ENCODE peak calls at places on chromosomes 5 and 9, in six cellular contexts. A is GM12878, D is HepG2, M is GM12891, H is H1, B is K562. G is an unnamed sample.

GRCh38 chr5:150589791-150590601 is 50.5 kb upstream of the SYNPO start:
- DNase-seq in A (peak), D (peak), M (no peak), H (no peak), B (peak), G (no peak)

GRCh38 chr5:1757511-1757910 is 42.1 kb downstream of the MRPL36 start:
- DNase-seq in A (no peak), D (no peak), M (no peak), H (peak), B (no peak), G (no peak)

GRCh38 chr9:137229903-137230719 is 590 bp upstream of the SLC34A3 start:
- DNase-seq in A (no peak), D (no peak), M (no peak), H (no peak), B (no peak), G (no peak)

GRCh38 chr9:4389003-4389402 is 89.1 kb upstream of the GLIS3 start:
- DNase-seq in A (no peak), D (no peak), M (no peak), H (no peak), B (no peak), G (no peak)

GRCh38 chr9:124602204-124602603 is 95.0 kb upstream of the NR5A1 start:
- DNase-seq in A (no peak), D (peak), M (no peak), H (no peak), B (no peak), G (no peak)

GRCh38 chr9:107161338-107161737 is 121.7 kb upstream of the RAD23B start:
- DNase-seq in A (no peak), D (peak), M (no peak), H (no peak), B (peak), G (no peak)

GRCh38 chr5:149224282-149224681 is 47.4 kb upstream of the AFAP1L1 start:
- DNase-seq in A (no peak), D (no peak), M (no peak), H (no peak), B (no peak), G (no peak)

GRCh38 chr9:92774274-92774673 is 9.6 kb upstream of the BICD2 start:
- DNase-seq in A (no peak), D (no peak), M (no peak), H (no peak), B (no peak), G (no peak)

GRCh38 chr5:124631874-124632550 is 114.4 kb downstream of the ZNF608 start:
- DNase-seq in A (no peak), D (no peak), M (no peak), H (no peak), B (no peak), G (no peak)

GRCh38 chr5:140400730-140401361 is 787 bp upstream of the ANKHD1 start:
- DNase-seq in A (peak), D (peak), M (peak), H (peak), B (peak), G (peak)
- TF ChIP-seq POLR2A in A (peak), D (peak), M (peak), H (peak), B (peak), G (peak)

GRCh38 chr5:43514816-43515677 is at the start of gene C5orf34:
- DNase-seq in A (peak), D (peak), M (peak), H (peak), B (peak), G (peak)
- TF ChIP-seq POLR2AphosphoS5 in A (peak), D (peak), M (peak), H (peak), B (peak), G (peak)

GRCh38 chr9:23820731-23821399 is 5.2 kb downstream of the ELAVL2 start:
- DNase-seq in A (no peak), D (no peak), M (no peak), H (peak), B (no peak), G (no peak)
- TF ChIP-seq TAF1 in A (no peak), D (no peak), M (no peak), H (peak), B (no peak), G (no peak)

DNA sequence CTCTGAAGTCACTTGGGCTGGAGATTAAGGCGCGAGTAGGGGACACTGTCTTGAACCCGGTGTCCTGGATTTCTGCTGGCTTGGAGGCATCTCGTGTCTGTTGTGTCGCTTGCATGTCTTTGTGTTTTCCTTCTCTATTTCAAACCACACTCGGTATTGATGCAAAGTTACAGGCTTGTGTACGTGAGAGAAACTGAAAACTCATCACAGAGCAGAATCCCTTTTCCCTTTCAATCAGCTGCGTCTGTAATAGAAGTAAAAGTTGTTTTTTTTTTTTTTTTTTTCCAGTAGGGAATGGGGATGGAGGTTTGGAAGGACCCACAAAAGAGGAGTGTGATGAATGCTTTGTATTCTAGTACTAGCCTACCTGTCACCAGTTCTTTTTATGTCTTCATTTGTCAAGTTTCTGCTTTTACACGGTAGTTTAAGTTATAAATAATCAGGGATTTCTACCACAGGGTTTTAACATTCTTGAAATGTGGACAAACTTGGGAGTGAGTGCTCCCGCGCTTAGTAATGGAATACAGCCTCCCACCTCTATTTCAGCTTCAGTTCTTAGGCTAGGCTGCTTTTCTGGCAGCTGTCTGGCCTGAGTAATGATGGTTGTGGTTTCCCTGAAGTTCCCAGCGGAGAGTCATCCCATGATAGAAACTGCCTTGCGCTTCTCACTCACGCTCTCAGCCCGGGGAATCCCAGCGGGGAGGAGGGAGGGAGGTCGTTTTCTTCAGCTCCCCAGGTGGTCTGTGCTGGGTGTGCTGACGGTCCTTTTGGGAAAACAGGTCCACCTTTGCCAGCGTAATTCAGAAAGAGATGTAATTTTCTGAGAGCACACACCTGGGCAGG is 789 bp downstream of the TJP2 start:
- DNase-seq in A (peak), D (peak), M (peak), H (no peak), B (peak), G (peak)
- TF ChIP-seq POLR2A in A (no peak), D (no peak), M (no peak), H (peak), B (no peak), G (peak)